ENCODE peak calls at places on chromosomes 12 and 14, in four cellular contexts. One of them, this sample, is unnamed.

GRCh38 chr12:12408265-12408690 is 51.4 kb downstream of the BORCS5 start:
- DNase-seq in psoas muscle: no peak
- DNase-seq in fibroblast of lung: no peak
- DNase-seq in foreskin keratinocyte: no peak
- DNase-seq in this sample: no peak

GRCh38 chr12:92378682-92379479 is 233.2 kb upstream of the BTG1 start:
- DNase-seq in psoas muscle: no peak
- DNase-seq in fibroblast of lung: no peak
- DNase-seq in foreskin keratinocyte: no peak
- DNase-seq in this sample: no peak

GRCh38 chr14:28773176-28773575 is 6.6 kb downstream of the FOXG1 start:
- DNase-seq in psoas muscle: no peak
- DNase-seq in fibroblast of lung: no peak
- DNase-seq in foreskin keratinocyte: no peak
- DNase-seq in this sample: no peak

GRCh38 chr14:68132722-68133121 is 313.1 kb downstream of the RAD51B start:
- DNase-seq in psoas muscle: no peak
- DNase-seq in fibroblast of lung: no peak
- DNase-seq in foreskin keratinocyte: no peak
- DNase-seq in this sample: no peak

GRCh38 chr14:103001226-103001625 is 56.1 kb downstream of the CDC42BPB start:
- DNase-seq in psoas muscle: no peak
- DNase-seq in fibroblast of lung: no peak
- DNase-seq in foreskin keratinocyte: no peak
- DNase-seq in this sample: no peak

GRCh38 chr12:32647275-32647674 is 31.8 kb upstream of the DNM1L start:
- DNase-seq in psoas muscle: no peak
- DNase-seq in fibroblast of lung: peak
- DNase-seq in foreskin keratinocyte: no peak
- DNase-seq in this sample: no peak

GRCh38 chr14:69573841-69574265 is 818 bp downstream of the CCDC177 start:
- DNase-seq in psoas muscle: no peak
- DNase-seq in fibroblast of lung: no peak
- DNase-seq in foreskin keratinocyte: no peak
- DNase-seq in this sample: no peak

GRCh38 chr12:72133497-72134055 is 138.6 kb upstream of the TRHDE start:
- DNase-seq in psoas muscle: no peak
- DNase-seq in fibroblast of lung: no peak
- DNase-seq in foreskin keratinocyte: no peak
- DNase-seq in this sample: no peak

GRCh38 chr12:1122803-1123202 is 131.8 kb downstream of the ERC1 start:
- DNase-seq in psoas muscle: no peak
- DNase-seq in fibroblast of lung: no peak
- DNase-seq in foreskin keratinocyte: no peak
- DNase-seq in this sample: no peak

GRCh38 chr14:101360045-101360931 is 201.0 kb upstream of the DIO3 start:
- DNase-seq in psoas muscle: peak
- DNase-seq in fibroblast of lung: no peak
- DNase-seq in foreskin keratinocyte: no peak
- DNase-seq in this sample: no peak

GRCh38 chr14:59185676-59186075 is 2.8 kb upstream of the DAAM1 start:
- DNase-seq in psoas muscle: no peak
- DNase-seq in fibroblast of lung: no peak
- DNase-seq in foreskin keratinocyte: no peak
- DNase-seq in this sample: no peak
- TF ChIP-seq CTCF in psoas muscle: no peak
- TF ChIP-seq CTCF in fibroblast of lung: no peak
- TF ChIP-seq CTCF in foreskin keratinocyte: no peak
- TF ChIP-seq CTCF in this sample: no peak

DNA sequence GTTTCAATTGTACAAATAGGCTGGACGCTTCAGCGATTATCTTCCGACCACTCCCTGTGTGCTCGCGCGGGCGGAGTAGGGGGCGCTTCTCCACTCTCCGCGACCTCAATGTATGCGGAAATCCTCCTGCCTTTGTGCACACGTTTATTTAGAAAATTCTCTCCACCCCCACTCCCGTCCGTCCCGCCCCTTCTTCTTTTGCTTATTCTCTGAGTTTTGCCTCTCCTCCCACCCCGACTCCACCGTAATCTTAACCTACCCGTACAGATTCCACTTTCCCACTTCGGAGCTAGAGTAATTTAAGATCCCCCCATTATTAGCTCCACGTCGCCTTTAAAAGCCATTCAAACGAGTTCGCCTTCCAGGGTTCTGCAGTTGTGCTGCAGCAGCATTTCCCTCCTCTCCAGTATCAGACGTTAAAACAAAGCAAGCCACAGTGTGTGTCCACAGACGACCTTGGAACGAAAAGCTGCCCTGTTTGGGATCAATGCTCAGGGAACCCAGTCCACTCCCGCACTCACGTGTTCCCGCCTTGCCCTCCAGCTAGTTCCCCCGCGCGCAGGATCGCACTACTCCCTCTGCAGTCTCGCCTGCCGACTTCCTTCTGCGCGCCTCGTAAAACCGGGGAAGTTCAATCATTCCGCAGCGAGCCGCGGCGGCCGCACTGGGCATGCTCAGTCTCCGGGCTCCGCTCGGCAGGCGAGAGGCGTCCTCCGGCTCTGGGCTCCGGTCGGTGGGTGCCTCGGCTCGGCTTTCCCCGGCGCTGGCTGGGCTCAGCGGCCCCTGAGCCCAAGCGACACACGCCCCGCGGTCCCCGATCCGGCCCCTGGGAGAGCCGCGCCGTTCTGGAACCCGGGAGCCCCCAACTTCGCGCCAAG is at the start of gene ANO6:
- DNase-seq in psoas muscle: peak
- DNase-seq in fibroblast of lung: peak
- DNase-seq in foreskin keratinocyte: peak
- DNase-seq in this sample: peak
- TF ChIP-seq CTCF in psoas muscle: no peak
- TF ChIP-seq CTCF in fibroblast of lung: peak
- TF ChIP-seq CTCF in foreskin keratinocyte: peak
- TF ChIP-seq CTCF in this sample: peak

DNA sequence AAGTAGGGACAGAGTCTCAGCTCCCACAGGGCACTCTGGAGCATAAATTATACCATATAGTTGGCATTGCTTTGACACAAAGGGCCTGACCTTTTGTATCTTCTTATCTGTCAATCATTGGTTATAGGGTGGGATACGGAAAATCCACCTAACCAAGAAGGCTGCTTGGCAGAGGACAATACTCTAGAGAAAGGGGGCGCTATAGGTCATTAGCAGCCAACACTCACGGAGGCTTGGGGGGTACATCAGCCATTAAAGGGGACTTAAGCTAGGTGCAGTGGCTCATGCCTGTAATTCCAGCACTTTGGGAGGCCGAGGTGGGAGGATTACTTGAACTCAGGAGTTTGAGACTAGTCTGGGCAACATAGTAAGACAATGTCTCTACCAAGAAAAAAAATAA is 22.9 kb downstream of the SPTSSA start:
- DNase-seq in psoas muscle: no peak
- DNase-seq in fibroblast of lung: no peak
- DNase-seq in foreskin keratinocyte: no peak
- DNase-seq in this sample: no peak
- TF ChIP-seq CTCF in psoas muscle: no peak
- TF ChIP-seq CTCF in fibroblast of lung: no peak
- TF ChIP-seq CTCF in foreskin keratinocyte: no peak
- TF ChIP-seq CTCF in this sample: no peak

DNA sequence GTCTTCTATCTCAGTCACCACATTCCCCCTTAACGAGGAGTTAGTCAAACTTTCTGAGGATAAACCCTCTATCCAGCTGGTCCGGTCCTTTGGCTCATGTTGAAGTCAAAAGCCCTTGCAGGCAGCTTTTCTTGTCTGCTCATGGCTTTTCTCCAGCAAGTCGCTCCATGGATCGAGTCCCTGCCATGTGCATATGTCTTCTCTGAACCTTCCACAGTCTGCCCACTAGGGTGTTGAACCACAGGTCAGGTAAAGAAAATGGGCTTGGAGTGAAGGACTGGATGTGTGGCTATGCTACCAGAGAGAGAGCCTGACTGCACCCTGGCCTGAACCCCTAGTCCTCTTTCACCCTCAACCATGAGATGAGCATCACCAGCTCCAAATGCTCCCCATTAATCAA is 22.8 kb downstream of the C14orf132 start:
- DNase-seq in psoas muscle: no peak
- DNase-seq in fibroblast of lung: no peak
- DNase-seq in foreskin keratinocyte: no peak
- DNase-seq in this sample: peak
- TF ChIP-seq CTCF in psoas muscle: no peak
- TF ChIP-seq CTCF in fibroblast of lung: no peak
- TF ChIP-seq CTCF in foreskin keratinocyte: no peak
- TF ChIP-seq CTCF in this sample: no peak

GRCh38 chr14:89139404-89140247 is 277.4 kb downstream of the FOXN3 start:
- DNase-seq in psoas muscle: no peak
- DNase-seq in fibroblast of lung: peak
- DNase-seq in foreskin keratinocyte: no peak
- DNase-seq in this sample: no peak

GRCh38 chr14:89134640-89135039 is 282.4 kb downstream of the FOXN3 start:
- DNase-seq in psoas muscle: no peak
- DNase-seq in fibroblast of lung: no peak
- DNase-seq in foreskin keratinocyte: no peak
- DNase-seq in this sample: no peak

GRCh38 chr14:89137514-89138163 is 279.4 kb downstream of the FOXN3 start:
- DNase-seq in psoas muscle: peak
- DNase-seq in fibroblast of lung: peak
- DNase-seq in foreskin keratinocyte: peak
- DNase-seq in this sample: peak

GRCh38 chr14:89138846-89139245 is 278.2 kb downstream of the FOXN3 start:
- DNase-seq in psoas muscle: no peak
- DNase-seq in fibroblast of lung: peak
- DNase-seq in foreskin keratinocyte: no peak
- DNase-seq in this sample: no peak

DNA sequence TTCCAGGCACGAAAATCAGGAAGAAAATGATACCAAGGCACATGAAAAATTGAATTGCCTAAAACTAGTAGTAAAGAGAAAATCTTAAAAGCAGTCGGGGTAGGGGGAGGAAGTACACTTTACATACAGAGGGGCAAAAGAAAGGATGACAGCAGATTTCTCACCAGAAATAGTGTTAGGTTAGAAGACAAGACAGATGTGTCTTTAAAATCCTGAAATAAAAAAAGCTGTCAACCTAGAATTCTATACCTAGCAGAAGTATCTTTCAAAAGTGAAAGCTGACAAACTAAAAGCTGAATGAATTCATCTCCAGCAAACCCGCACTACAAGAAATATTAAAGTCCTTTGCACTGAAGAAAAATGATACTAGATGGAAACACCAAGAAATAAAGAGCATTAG is 280.4 kb downstream of the FOXN3 start:
- DNase-seq in psoas muscle: no peak
- DNase-seq in fibroblast of lung: no peak
- DNase-seq in foreskin keratinocyte: no peak
- DNase-seq in this sample: no peak
- TF ChIP-seq CTCF in psoas muscle: no peak
- TF ChIP-seq CTCF in fibroblast of lung: no peak
- TF ChIP-seq CTCF in foreskin keratinocyte: no peak
- TF ChIP-seq CTCF in this sample: no peak

GRCh38 chr12:121860257-121860656 is 1.6 kb upstream of the HPD start:
- DNase-seq in psoas muscle: no peak
- DNase-seq in fibroblast of lung: no peak
- DNase-seq in foreskin keratinocyte: no peak
- DNase-seq in this sample: no peak

GRCh38 chr12:121861549-121862254 is 3.0 kb upstream of the HPD start:
- DNase-seq in psoas muscle: no peak
- DNase-seq in fibroblast of lung: peak
- DNase-seq in foreskin keratinocyte: no peak
- DNase-seq in this sample: no peak

GRCh38 chr12:121857322-121858246 is 1.1 kb downstream of the HPD start:
- DNase-seq in psoas muscle: no peak
- DNase-seq in fibroblast of lung: peak
- DNase-seq in foreskin keratinocyte: no peak
- DNase-seq in this sample: no peak

GRCh38 chr12:121858318-121858661 is 369 bp downstream of the HPD start:
- DNase-seq in psoas muscle: no peak
- DNase-seq in fibroblast of lung: no peak
- DNase-seq in foreskin keratinocyte: no peak
- DNase-seq in this sample: no peak

GRCh38 chr12:121858662-121859572 is at the start of gene HPD:
- DNase-seq in psoas muscle: peak
- DNase-seq in fibroblast of lung: peak
- DNase-seq in foreskin keratinocyte: peak
- DNase-seq in this sample: no peak
- TF ChIP-seq CTCF in psoas muscle: no peak
- TF ChIP-seq CTCF in fibroblast of lung: no peak
- TF ChIP-seq CTCF in foreskin keratinocyte: no peak
- TF ChIP-seq CTCF in this sample: no peak

GRCh38 chr12:14280921-14281320 is 84.6 kb upstream of the ATF7IP start:
- DNase-seq in psoas muscle: no peak
- DNase-seq in fibroblast of lung: no peak
- DNase-seq in foreskin keratinocyte: no peak
- DNase-seq in this sample: no peak

GRCh38 chr12:14279845-14280244 is 85.6 kb upstream of the ATF7IP start:
- DNase-seq in psoas muscle: no peak
- DNase-seq in fibroblast of lung: no peak
- DNase-seq in foreskin keratinocyte: no peak
- DNase-seq in this sample: no peak

GRCh38 chr12:14284189-14284722 is 81.2 kb upstream of the ATF7IP start:
- DNase-seq in psoas muscle: no peak
- DNase-seq in fibroblast of lung: no peak
- DNase-seq in foreskin keratinocyte: no peak
- DNase-seq in this sample: no peak

GRCh38 chr12:14281539-14281938 is 83.9 kb upstream of the ATF7IP start:
- DNase-seq in psoas muscle: no peak
- DNase-seq in fibroblast of lung: no peak
- DNase-seq in foreskin keratinocyte: no peak
- DNase-seq in this sample: no peak

DNA sequence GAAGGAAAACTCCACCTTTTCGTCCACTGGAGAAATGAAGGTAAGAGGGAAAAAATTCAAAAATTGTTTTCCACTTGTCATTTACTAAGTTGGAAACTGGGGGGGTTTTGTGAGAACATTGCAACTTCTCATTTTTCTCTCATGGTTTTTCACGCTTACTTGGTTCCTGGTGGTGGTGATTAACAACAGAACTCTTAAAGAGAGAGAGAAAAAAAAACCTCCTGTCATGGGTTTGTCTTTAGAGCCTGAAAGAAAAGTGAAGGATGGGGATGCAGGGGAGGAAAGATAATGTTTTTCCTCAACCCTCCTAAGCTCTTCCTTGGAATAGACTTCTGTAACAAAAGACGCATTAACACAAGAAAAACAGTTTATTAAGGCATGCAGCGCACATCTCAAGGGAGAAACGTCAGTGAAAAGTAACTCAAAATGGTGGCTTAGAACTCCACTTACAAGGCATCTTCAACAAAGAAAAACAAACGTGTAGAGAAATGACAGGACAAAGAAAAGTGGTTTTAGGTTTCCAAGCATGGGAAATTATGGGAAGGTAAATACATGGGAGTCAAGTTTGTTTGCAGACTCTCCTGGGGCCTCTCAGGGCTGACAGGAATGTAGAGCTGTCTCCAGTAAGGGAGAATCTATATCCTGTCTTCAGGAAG is 81.9 kb upstream of the ATF7IP start:
- DNase-seq in psoas muscle: no peak
- DNase-seq in fibroblast of lung: no peak
- DNase-seq in foreskin keratinocyte: no peak
- DNase-seq in this sample: no peak
- TF ChIP-seq CTCF in psoas muscle: no peak
- TF ChIP-seq CTCF in fibroblast of lung: no peak
- TF ChIP-seq CTCF in foreskin keratinocyte: no peak
- TF ChIP-seq CTCF in this sample: no peak

This sample was measured in RWPE2.